ENCODE peak calls at places on chromosome 16, in nine cellular contexts. One of them, this sample, is unnamed.

GRCh38 chr16:8963825-8964441 is at the start of gene USP7:
- DNase-seq in aorta: peak
- DNase-seq in CD8-positive, alpha-beta memory T cell: peak
- DNase-seq in Kasumi-1: peak
- DNase-seq in stimulated activated naive CD4-positive, alpha-beta T cell: peak
- DNase-seq in renal cortical epithelial cell: peak
- DNase-seq in H54: peak
- DNase-seq in GDM1: peak
- DNase-seq in activated T-cell treated with anti-CD3 and anti-CD28 coated beads for 1 hour: peak
- DNase-seq in this sample: peak

GRCh38 chr16:1487395-1488053 is 1.2 kb downstream of the PTX4 start:
- DNase-seq in aorta: no peak
- DNase-seq in CD8-positive, alpha-beta memory T cell: no peak
- DNase-seq in Kasumi-1: peak
- DNase-seq in stimulated activated naive CD4-positive, alpha-beta T cell: no peak
- DNase-seq in renal cortical epithelial cell: no peak
- DNase-seq in H54: no peak
- DNase-seq in GDM1: no peak
- DNase-seq in activated T-cell treated with anti-CD3 and anti-CD28 coated beads for 1 hour: no peak
- DNase-seq in this sample: no peak

GRCh38 chr16:88456356-88457292 is 3.5 kb downstream of the ZFPM1 start:
- DNase-seq in aorta: no peak
- DNase-seq in CD8-positive, alpha-beta memory T cell: no peak
- DNase-seq in Kasumi-1: no peak
- DNase-seq in stimulated activated naive CD4-positive, alpha-beta T cell: no peak
- DNase-seq in renal cortical epithelial cell: peak
- DNase-seq in H54: no peak
- DNase-seq in GDM1: no peak
- DNase-seq in activated T-cell treated with anti-CD3 and anti-CD28 coated beads for 1 hour: no peak
- DNase-seq in this sample: no peak

GRCh38 chr16:78478267-78478821 is 378.9 kb downstream of the WWOX start:
- DNase-seq in aorta: no peak
- DNase-seq in CD8-positive, alpha-beta memory T cell: no peak
- DNase-seq in Kasumi-1: peak
- DNase-seq in stimulated activated naive CD4-positive, alpha-beta T cell: no peak
- DNase-seq in renal cortical epithelial cell: peak
- DNase-seq in H54: no peak
- DNase-seq in GDM1: no peak
- DNase-seq in activated T-cell treated with anti-CD3 and anti-CD28 coated beads for 1 hour: no peak
- DNase-seq in this sample: no peak

GRCh38 chr16:88854306-88855111 is 2.2 kb downstream of the GALNS start:
- DNase-seq in aorta: peak
- DNase-seq in CD8-positive, alpha-beta memory T cell: peak
- DNase-seq in Kasumi-1: no peak
- DNase-seq in stimulated activated naive CD4-positive, alpha-beta T cell: no peak
- DNase-seq in renal cortical epithelial cell: no peak
- DNase-seq in H54: no peak
- DNase-seq in GDM1: no peak
- DNase-seq in activated T-cell treated with anti-CD3 and anti-CD28 coated beads for 1 hour: no peak
- DNase-seq in this sample: no peak

GRCh38 chr16:2967211-2967631 is 1.9 kb upstream of the PAQR4 start:
- DNase-seq in aorta: no peak
- DNase-seq in CD8-positive, alpha-beta memory T cell: no peak
- DNase-seq in Kasumi-1: no peak
- DNase-seq in stimulated activated naive CD4-positive, alpha-beta T cell: no peak
- DNase-seq in renal cortical epithelial cell: no peak
- DNase-seq in H54: no peak
- DNase-seq in GDM1: no peak
- DNase-seq in activated T-cell treated with anti-CD3 and anti-CD28 coated beads for 1 hour: no peak
- DNase-seq in this sample: no peak

GRCh38 chr16:83602797-83603735 is 204.7 kb upstream of the HSBP1 start:
- DNase-seq in aorta: no peak
- DNase-seq in CD8-positive, alpha-beta memory T cell: no peak
- DNase-seq in Kasumi-1: no peak
- DNase-seq in stimulated activated naive CD4-positive, alpha-beta T cell: no peak
- DNase-seq in renal cortical epithelial cell: no peak
- DNase-seq in H54: no peak
- DNase-seq in GDM1: no peak
- DNase-seq in activated T-cell treated with anti-CD3 and anti-CD28 coated beads for 1 hour: no peak
- DNase-seq in this sample: peak

GRCh38 chr16:67944690-67945391 is 921 bp upstream of the LCAT start:
- DNase-seq in aorta: no peak
- DNase-seq in CD8-positive, alpha-beta memory T cell: no peak
- DNase-seq in Kasumi-1: no peak
- DNase-seq in stimulated activated naive CD4-positive, alpha-beta T cell: no peak
- DNase-seq in renal cortical epithelial cell: no peak
- DNase-seq in H54: no peak
- DNase-seq in GDM1: no peak
- DNase-seq in activated T-cell treated with anti-CD3 and anti-CD28 coated beads for 1 hour: no peak
- DNase-seq in this sample: no peak

GRCh38 chr16:87982491-87983415 is 31.5 kb downstream of the BANP start:
- DNase-seq in aorta: no peak
- DNase-seq in CD8-positive, alpha-beta memory T cell: no peak
- DNase-seq in Kasumi-1: no peak
- DNase-seq in stimulated activated naive CD4-positive, alpha-beta T cell: no peak
- DNase-seq in renal cortical epithelial cell: peak
- DNase-seq in H54: no peak
- DNase-seq in GDM1: no peak
- DNase-seq in activated T-cell treated with anti-CD3 and anti-CD28 coated beads for 1 hour: no peak
- DNase-seq in this sample: no peak

GRCh38 chr16:57167951-57168350 is 17.9 kb downstream of the PSME3IP1 start:
- DNase-seq in aorta: no peak
- DNase-seq in CD8-positive, alpha-beta memory T cell: peak
- DNase-seq in Kasumi-1: peak
- DNase-seq in stimulated activated naive CD4-positive, alpha-beta T cell: peak
- DNase-seq in renal cortical epithelial cell: peak
- DNase-seq in H54: no peak
- DNase-seq in GDM1: peak
- DNase-seq in activated T-cell treated with anti-CD3 and anti-CD28 coated beads for 1 hour: no peak
- DNase-seq in this sample: peak

GRCh38 chr16:77951788-77952187 is 70.6 kb upstream of the CLEC3A start:
- DNase-seq in aorta: no peak
- DNase-seq in CD8-positive, alpha-beta memory T cell: no peak
- DNase-seq in Kasumi-1: peak
- DNase-seq in stimulated activated naive CD4-positive, alpha-beta T cell: peak
- DNase-seq in renal cortical epithelial cell: no peak
- DNase-seq in H54: no peak
- DNase-seq in GDM1: no peak
- DNase-seq in activated T-cell treated with anti-CD3 and anti-CD28 coated beads for 1 hour: no peak
- DNase-seq in this sample: no peak

GRCh38 chr16:12111223-12111622 is 134.7 kb downstream of the SNX29 start:
- DNase-seq in aorta: no peak
- DNase-seq in CD8-positive, alpha-beta memory T cell: no peak
- DNase-seq in Kasumi-1: no peak
- DNase-seq in stimulated activated naive CD4-positive, alpha-beta T cell: no peak
- DNase-seq in renal cortical epithelial cell: no peak
- DNase-seq in H54: no peak
- DNase-seq in GDM1: no peak
- DNase-seq in activated T-cell treated with anti-CD3 and anti-CD28 coated beads for 1 hour: no peak
- DNase-seq in this sample: no peak

GRCh38 chr16:11629071-11630030 is 38.9 kb upstream of the SNN start:
- DNase-seq in aorta: peak
- DNase-seq in CD8-positive, alpha-beta memory T cell: no peak
- DNase-seq in Kasumi-1: peak
- DNase-seq in stimulated activated naive CD4-positive, alpha-beta T cell: peak
- DNase-seq in renal cortical epithelial cell: no peak
- DNase-seq in H54: no peak
- DNase-seq in GDM1: peak
- DNase-seq in activated T-cell treated with anti-CD3 and anti-CD28 coated beads for 1 hour: no peak
- DNase-seq in this sample: no peak

GRCh38 chr16:4384497-4384896 is 12.8 kb downstream of the VASN start:
- DNase-seq in aorta: peak
- DNase-seq in CD8-positive, alpha-beta memory T cell: no peak
- DNase-seq in Kasumi-1: no peak
- DNase-seq in stimulated activated naive CD4-positive, alpha-beta T cell: no peak
- DNase-seq in renal cortical epithelial cell: no peak
- DNase-seq in H54: no peak
- DNase-seq in GDM1: no peak
- DNase-seq in activated T-cell treated with anti-CD3 and anti-CD28 coated beads for 1 hour: no peak
- DNase-seq in this sample: no peak

GRCh38 chr16:87724490-87725291 is 41.1 kb downstream of the KLHDC4 start:
- DNase-seq in aorta: no peak
- DNase-seq in CD8-positive, alpha-beta memory T cell: no peak
- DNase-seq in Kasumi-1: no peak
- DNase-seq in stimulated activated naive CD4-positive, alpha-beta T cell: no peak
- DNase-seq in renal cortical epithelial cell: no peak
- DNase-seq in H54: no peak
- DNase-seq in GDM1: no peak
- DNase-seq in activated T-cell treated with anti-CD3 and anti-CD28 coated beads for 1 hour: peak
- DNase-seq in this sample: no peak

GRCh38 chr16:74874912-74875311 is 100.3 kb upstream of the FA2H start:
- DNase-seq in aorta: no peak
- DNase-seq in CD8-positive, alpha-beta memory T cell: no peak
- DNase-seq in Kasumi-1: no peak
- DNase-seq in stimulated activated naive CD4-positive, alpha-beta T cell: no peak
- DNase-seq in renal cortical epithelial cell: peak
- DNase-seq in H54: no peak
- DNase-seq in GDM1: no peak
- DNase-seq in activated T-cell treated with anti-CD3 and anti-CD28 coated beads for 1 hour: no peak
- DNase-seq in this sample: no peak

GRCh38 chr16:24119807-24120206 is 136.3 kb upstream of the CACNG3 start:
- DNase-seq in aorta: no peak
- DNase-seq in CD8-positive, alpha-beta memory T cell: no peak
- DNase-seq in Kasumi-1: no peak
- DNase-seq in stimulated activated naive CD4-positive, alpha-beta T cell: no peak
- DNase-seq in renal cortical epithelial cell: no peak
- DNase-seq in H54: no peak
- DNase-seq in GDM1: no peak
- DNase-seq in activated T-cell treated with anti-CD3 and anti-CD28 coated beads for 1 hour: no peak
- DNase-seq in this sample: no peak

GRCh38 chr16:64478258-64478906 is 643.5 kb downstream of the CDH11 start:
- DNase-seq in aorta: no peak
- DNase-seq in CD8-positive, alpha-beta memory T cell: no peak
- DNase-seq in Kasumi-1: no peak
- DNase-seq in stimulated activated naive CD4-positive, alpha-beta T cell: no peak
- DNase-seq in renal cortical epithelial cell: peak
- DNase-seq in H54: no peak
- DNase-seq in GDM1: no peak
- DNase-seq in activated T-cell treated with anti-CD3 and anti-CD28 coated beads for 1 hour: no peak
- DNase-seq in this sample: peak

GRCh38 chr16:28491080-28491969 is 549 bp downstream of the CLN3 start:
- DNase-seq in aorta: peak
- DNase-seq in CD8-positive, alpha-beta memory T cell: peak
- DNase-seq in Kasumi-1: peak
- DNase-seq in stimulated activated naive CD4-positive, alpha-beta T cell: no peak
- DNase-seq in renal cortical epithelial cell: peak
- DNase-seq in H54: no peak
- DNase-seq in GDM1: peak
- DNase-seq in activated T-cell treated with anti-CD3 and anti-CD28 coated beads for 1 hour: peak
- DNase-seq in this sample: peak

GRCh38 chr16:12413393-12413792 is 390.3 kb downstream of the CPPED1 start:
- DNase-seq in aorta: no peak
- DNase-seq in CD8-positive, alpha-beta memory T cell: no peak
- DNase-seq in Kasumi-1: no peak
- DNase-seq in stimulated activated naive CD4-positive, alpha-beta T cell: no peak
- DNase-seq in renal cortical epithelial cell: no peak
- DNase-seq in H54: no peak
- DNase-seq in GDM1: no peak
- DNase-seq in activated T-cell treated with anti-CD3 and anti-CD28 coated beads for 1 hour: no peak
- DNase-seq in this sample: no peak

GRCh38 chr16:87437327-87437726 is 45.2 kb downstream of the MAP1LC3B start:
- DNase-seq in aorta: no peak
- DNase-seq in CD8-positive, alpha-beta memory T cell: no peak
- DNase-seq in Kasumi-1: no peak
- DNase-seq in stimulated activated naive CD4-positive, alpha-beta T cell: no peak
- DNase-seq in renal cortical epithelial cell: no peak
- DNase-seq in H54: no peak
- DNase-seq in GDM1: no peak
- DNase-seq in activated T-cell treated with anti-CD3 and anti-CD28 coated beads for 1 hour: no peak
- DNase-seq in this sample: no peak

GRCh38 chr16:50320310-50320709 is 48.5 kb downstream of the BRD7 start:
- DNase-seq in aorta: no peak
- DNase-seq in CD8-positive, alpha-beta memory T cell: no peak
- DNase-seq in Kasumi-1: no peak
- DNase-seq in stimulated activated naive CD4-positive, alpha-beta T cell: no peak
- DNase-seq in renal cortical epithelial cell: no peak
- DNase-seq in H54: no peak
- DNase-seq in GDM1: no peak
- DNase-seq in activated T-cell treated with anti-CD3 and anti-CD28 coated beads for 1 hour: no peak
- DNase-seq in this sample: no peak

GRCh38 chr16:80619824-80620223 is 79.0 kb downstream of the DYNLRB2 start:
- DNase-seq in aorta: no peak
- DNase-seq in CD8-positive, alpha-beta memory T cell: no peak
- DNase-seq in Kasumi-1: no peak
- DNase-seq in stimulated activated naive CD4-positive, alpha-beta T cell: no peak
- DNase-seq in renal cortical epithelial cell: peak
- DNase-seq in H54: peak
- DNase-seq in GDM1: no peak
- DNase-seq in activated T-cell treated with anti-CD3 and anti-CD28 coated beads for 1 hour: no peak
- DNase-seq in this sample: no peak

GRCh38 chr16:89103156-89103555 is 9.5 kb downstream of the ACSF3 start:
- DNase-seq in aorta: no peak
- DNase-seq in CD8-positive, alpha-beta memory T cell: no peak
- DNase-seq in Kasumi-1: no peak
- DNase-seq in stimulated activated naive CD4-positive, alpha-beta T cell: no peak
- DNase-seq in renal cortical epithelial cell: no peak
- DNase-seq in H54: no peak
- DNase-seq in GDM1: no peak
- DNase-seq in activated T-cell treated with anti-CD3 and anti-CD28 coated beads for 1 hour: no peak
- DNase-seq in this sample: no peak

GRCh38 chr16:3152273-3153076 is 17.6 kb downstream of the ZNF213 start:
- DNase-seq in aorta: peak
- DNase-seq in CD8-positive, alpha-beta memory T cell: peak
- DNase-seq in Kasumi-1: peak
- DNase-seq in stimulated activated naive CD4-positive, alpha-beta T cell: peak
- DNase-seq in renal cortical epithelial cell: peak
- DNase-seq in H54: peak
- DNase-seq in GDM1: peak
- DNase-seq in activated T-cell treated with anti-CD3 and anti-CD28 coated beads for 1 hour: peak
- DNase-seq in this sample: peak

GRCh38 chr16:58346831-58347371 is 45.4 kb upstream of the GINS3 start:
- DNase-seq in aorta: no peak
- DNase-seq in CD8-positive, alpha-beta memory T cell: no peak
- DNase-seq in Kasumi-1: no peak
- DNase-seq in stimulated activated naive CD4-positive, alpha-beta T cell: no peak
- DNase-seq in renal cortical epithelial cell: no peak
- DNase-seq in H54: no peak
- DNase-seq in GDM1: no peak
- DNase-seq in activated T-cell treated with anti-CD3 and anti-CD28 coated beads for 1 hour: no peak
- DNase-seq in this sample: no peak

GRCh38 chr16:21023509-21024202 is 123.1 kb downstream of the LYRM1 start:
- DNase-seq in aorta: no peak
- DNase-seq in CD8-positive, alpha-beta memory T cell: no peak
- DNase-seq in Kasumi-1: no peak
- DNase-seq in stimulated activated naive CD4-positive, alpha-beta T cell: no peak
- DNase-seq in renal cortical epithelial cell: no peak
- DNase-seq in H54: no peak
- DNase-seq in GDM1: no peak
- DNase-seq in activated T-cell treated with anti-CD3 and anti-CD28 coated beads for 1 hour: no peak
- DNase-seq in this sample: no peak

GRCh38 chr16:53090591-53091507 is 36.1 kb downstream of the CHD9 start:
- DNase-seq in aorta: peak
- DNase-seq in CD8-positive, alpha-beta memory T cell: no peak
- DNase-seq in Kasumi-1: no peak
- DNase-seq in stimulated activated naive CD4-positive, alpha-beta T cell: no peak
- DNase-seq in renal cortical epithelial cell: peak
- DNase-seq in H54: no peak
- DNase-seq in GDM1: peak
- DNase-seq in activated T-cell treated with anti-CD3 and anti-CD28 coated beads for 1 hour: no peak
- DNase-seq in this sample: peak

GRCh38 chr16:56918467-56919012 is 13.4 kb upstream of the HERPUD1 start:
- DNase-seq in aorta: no peak
- DNase-seq in CD8-positive, alpha-beta memory T cell: no peak
- DNase-seq in Kasumi-1: no peak
- DNase-seq in stimulated activated naive CD4-positive, alpha-beta T cell: no peak
- DNase-seq in renal cortical epithelial cell: peak
- DNase-seq in H54: no peak
- DNase-seq in GDM1: no peak
- DNase-seq in activated T-cell treated with anti-CD3 and anti-CD28 coated beads for 1 hour: no peak
- DNase-seq in this sample: no peak

GRCh38 chr16:75379911-75380847 is 53.1 kb downstream of the CFDP1 start:
- DNase-seq in aorta: no peak
- DNase-seq in CD8-positive, alpha-beta memory T cell: peak
- DNase-seq in Kasumi-1: peak
- DNase-seq in stimulated activated naive CD4-positive, alpha-beta T cell: peak
- DNase-seq in renal cortical epithelial cell: no peak
- DNase-seq in H54: no peak
- DNase-seq in GDM1: peak
- DNase-seq in activated T-cell treated with anti-CD3 and anti-CD28 coated beads for 1 hour: peak
- DNase-seq in this sample: no peak

GRCh38 chr16:10883004-10883403 is 6.0 kb downstream of the CIITA start:
- DNase-seq in aorta: no peak
- DNase-seq in CD8-positive, alpha-beta memory T cell: no peak
- DNase-seq in Kasumi-1: no peak
- DNase-seq in stimulated activated naive CD4-positive, alpha-beta T cell: no peak
- DNase-seq in renal cortical epithelial cell: peak
- DNase-seq in H54: no peak
- DNase-seq in GDM1: no peak
- DNase-seq in activated T-cell treated with anti-CD3 and anti-CD28 coated beads for 1 hour: no peak
- DNase-seq in this sample: no peak